ENCODE peak calls at places on chromosomes 3 and 15, in five cellular contexts. B is astrocyte, V is cardiac fibroblast, U is A549, R is GM12878. Z is an unnamed sample.

GRCh38 chr15:74497584-74497983 is 36.6 kb upstream of the UBL7 start:
- DNase-seq in R (peak), B (no peak), U (no peak), V (peak), Z (peak)

GRCh38 chr3:53496984-53497383 is 2.6 kb downstream of the CACNA1D start:
- DNase-seq in U (no peak), B (no peak), V (no peak), R (no peak), Z (no peak)

GRCh38 chr15:79332824-79333510 is 22.1 kb downstream of the TMED3 start:
- DNase-seq in U (no peak), R (no peak), B (no peak), V (no peak), Z (no peak)

GRCh38 chr15:84937144-84937543 is 44.5 kb upstream of the PDE8A start:
- DNase-seq in U (no peak), V (no peak), R (no peak), B (no peak), Z (no peak)

GRCh38 chr3:125240496-125240895 is 27.9 kb upstream of the SLC12A8 start:
- DNase-seq in R (no peak), B (peak), V (peak), U (no peak), Z (no peak)

GRCh38 chr3:157543491-157544035 is 40.3 kb upstream of the VEPH1 start:
- DNase-seq in V (peak), R (no peak), U (no peak), B (no peak), Z (no peak)

GRCh38 chr3:158152186-158152585 is 42.3 kb downstream of the RSRC1 start:
- DNase-seq in B (peak), R (no peak), U (no peak), V (peak), Z (peak)

GRCh38 chr15:73964736-73965093 is 27.4 kb downstream of the STOML1 start:
- DNase-seq in V (peak), B (no peak), U (peak), R (no peak), Z (peak)

GRCh38 chr3:174397848-174398247 is 461.3 kb upstream of the NAALADL2 start:
- DNase-seq in R (no peak), B (peak), U (no peak), V (peak), Z (peak)

GRCh38 chr3:65904016-65904415 is 134.7 kb downstream of the MAGI1 start:
- DNase-seq in B (no peak), V (no peak), U (no peak), R (no peak), Z (no peak)

GRCh38 chr3:59605944-59606534 is 556.2 kb upstream of the CFAP20DC start:
- DNase-seq in B (no peak), V (no peak), U (no peak), R (no peak), Z (no peak)

GRCh38 chr3:48594431-48595049 is 589 bp downstream of the COL7A1 start:
- DNase-seq in V (peak), R (no peak), B (no peak), U (no peak), Z (no peak)

DNA sequence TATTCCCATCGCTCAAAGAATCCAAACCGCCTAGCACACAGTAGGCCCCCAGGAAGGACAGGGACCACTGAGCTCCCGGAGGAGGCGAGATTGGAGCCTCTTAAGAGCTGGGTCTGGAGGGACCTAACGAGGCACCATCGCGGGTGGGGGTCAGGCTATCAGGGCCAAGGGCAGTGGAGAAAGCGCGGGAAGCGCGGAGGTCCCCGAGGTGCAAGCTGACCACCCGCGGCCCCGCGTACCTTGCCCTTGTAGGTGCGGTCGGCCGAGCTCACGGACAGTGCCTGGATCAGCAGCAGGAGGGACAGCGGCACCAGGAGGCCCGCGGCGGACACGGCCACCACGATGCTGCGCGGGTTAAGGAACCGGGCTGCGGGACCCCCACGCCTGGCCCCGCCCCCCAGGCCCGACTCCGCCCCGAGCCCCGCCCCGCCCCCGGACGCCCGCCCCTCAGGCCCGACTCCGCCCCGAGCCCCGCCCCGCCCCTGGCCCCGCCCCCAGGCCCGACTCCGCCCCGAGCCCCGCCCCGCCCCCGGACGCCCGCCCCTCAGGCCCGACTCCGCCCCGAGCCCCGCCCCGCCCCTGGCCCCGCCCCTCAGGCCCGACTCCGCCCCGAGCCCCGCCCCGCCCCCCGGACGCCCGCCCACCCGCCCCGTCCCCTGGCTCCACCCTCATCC is 3.9 kb downstream of the ZDHHC19 start:
- DNase-seq in R (no peak), V (no peak), U (no peak), B (no peak), Z (peak)
- H3K4me3 ChIP-seq in R (no peak), V (peak), U (peak), B (no peak), Z (no peak)

GRCh38 chr3:172333042-172333377 is 115.2 kb downstream of the GHSR start:
- DNase-seq in R (no peak), U (no peak), V (no peak), B (no peak), Z (no peak)

GRCh38 chr3:172332256-172333041 is 115.8 kb downstream of the GHSR start:
- DNase-seq in R (no peak), V (peak), U (peak), B (peak), Z (peak)

GRCh38 chr3:172330413-172330812 is 117.8 kb downstream of the GHSR start:
- DNase-seq in B (no peak), U (no peak), V (no peak), R (no peak), Z (no peak)

GRCh38 chr3:172334743-172335142 is 113.5 kb downstream of the GHSR start:
- DNase-seq in B (no peak), V (no peak), R (no peak), U (no peak), Z (no peak)

GRCh38 chr3:172333692-172334457 is 114.4 kb downstream of the GHSR start:
- DNase-seq in U (no peak), B (no peak), R (no peak), V (no peak), Z (no peak)
- TF ChIP-seq CTCF in U (peak), B (no peak), R (no peak), V (no peak), Z (no peak)

DNA sequence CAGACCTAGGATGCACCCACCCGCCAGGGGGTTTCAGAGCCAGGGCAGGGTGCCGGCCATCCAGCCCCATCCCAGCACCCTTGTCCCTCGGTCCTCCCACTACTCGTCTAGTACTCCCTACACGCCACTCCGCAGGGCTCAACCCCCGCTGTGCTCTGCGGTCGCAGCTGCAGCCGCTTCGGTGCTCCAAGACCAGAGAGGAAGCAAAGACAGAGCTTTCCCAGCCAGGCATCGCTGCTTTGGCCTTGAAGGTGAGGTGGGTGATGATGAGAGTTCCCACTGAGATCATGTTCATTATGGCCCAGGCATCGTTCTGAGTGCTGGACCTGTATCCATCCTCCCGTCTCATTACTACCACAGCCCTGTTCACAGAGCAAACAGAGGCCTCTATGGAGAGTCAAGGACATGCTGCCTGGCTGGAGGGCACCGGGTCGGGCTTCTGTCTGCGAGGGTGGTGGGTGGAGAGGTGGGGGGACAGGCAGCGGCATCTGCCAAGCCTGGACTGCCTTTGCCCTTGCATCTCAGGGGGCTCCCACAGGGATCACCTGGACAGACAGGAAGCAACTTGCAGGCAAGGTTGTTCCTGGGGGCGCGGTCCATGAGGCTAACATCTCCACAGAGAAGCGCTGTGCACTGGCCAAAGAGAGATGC is 66.9 kb downstream of the KLF13 start:
- DNase-seq in U (no peak), V (no peak), R (no peak), B (no peak), Z (no peak)
- H3K4me3 ChIP-seq in U (no peak), V (no peak), R (no peak), B (no peak), Z (no peak)

GRCh38 chr3:22729981-22730380 is 473.1 kb upstream of the UBE2E2 start:
- DNase-seq in R (no peak), U (no peak), V (peak), B (no peak), Z (peak)
- TF ChIP-seq CTCF in R (no peak), U (peak), V (no peak), B (peak), Z (peak)